ENCODE peak calls at places on chromosomes 2 and 18, in ten cellular contexts. N is A549; C is heart left ventricle; F is heart right ventricle; P is HepG2; T is activated CD8-positive, alpha-beta memory T cell treated with anti-CD3 and anti-CD28 coated beads, Interleukin-2, amount 10 ng/mL, durations not matched to agents 7 days and 5 days; H is lower lobe of right lung; W is T-helper 17 cell; J is stimulated activated naive CD8-positive, alpha-beta T cell treated with anti-CD3 and anti-CD28 coated beads, Interleukin-15, Interleukin-2, amounts not matched to agents 100 U/mL and 50 U/mL, for 24 hours; E is gastroesophageal sphincter. R is an unnamed sample.
A peak's percentile ranks its signal among the peaks of the same experiment; 100 is the strongest.

GRCh38 chr2:234091883-234092282 is 41.4 kb downstream of the SPP2 start:
- ATAC-seq in N (peak; percentile 48), C (no peak), F (no peak), P (no peak), T (no peak), H (peak; percentile 61), W (no peak), J (no peak), E (no peak), R (no peak)

GRCh38 chr2:174781996-174782395 is 17.7 kb upstream of the CHRNA1 start:
- ATAC-seq in N (no peak), C (no peak), F (no peak), P (no peak), T (no peak), H (no peak), W (no peak), J (no peak), E (peak; percentile 28), R (no peak)

GRCh38 chr2:134133622-134134312 is 120.1 kb upstream of the MGAT5 start:
- ATAC-seq in N (no peak), C (no peak), F (no peak), P (no peak), T (no peak), H (no peak), W (no peak), J (no peak), E (no peak), R (no peak)

GRCh38 chr2:7233126-7233525 is 315.9 kb downstream of the RNF144A start:
- ATAC-seq in N (no peak), C (no peak), F (no peak), P (no peak), T (no peak), H (no peak), W (no peak), J (no peak), E (no peak), R (no peak)

GRCh38 chr2:82282111-82282882 is 1977.7 kb upstream of the LRRTM1 start:
- ATAC-seq in N (no peak), C (no peak), F (no peak), P (peak; percentile 85), T (no peak), H (no peak), W (no peak), J (no peak), E (no peak), R (no peak)

GRCh38 chr2:128134573-128134972 is 43.6 kb downstream of the UGGT1 start:
- ATAC-seq in N (no peak), C (no peak), F (no peak), P (no peak), T (no peak), H (no peak), W (no peak), J (peak; percentile 40), E (no peak), R (no peak)

GRCh38 chr2:3121601-3122000 is 256.0 kb downstream of the EIPR1 start:
- ATAC-seq in N (no peak), C (no peak), F (no peak), P (no peak), T (no peak), H (no peak), W (no peak), J (no peak), E (no peak), R (no peak)

GRCh38 chr18:49249523-49249922 is 210.9 kb downstream of the DYM start:
- ATAC-seq in N (no peak), C (no peak), F (no peak), P (no peak), T (peak; percentile 39), H (peak; percentile 97), W (no peak), J (peak; percentile 40), E (no peak), R (no peak)

GRCh38 chr2:236155406-236155805 is 12.8 kb downstream of the GBX2 start:
- ATAC-seq in N (no peak), C (no peak), F (no peak), P (no peak), T (no peak), H (no peak), W (no peak), J (no peak), E (no peak), R (no peak)

GRCh38 chr2:57908736-57909161 is 137.9 kb upstream of the VRK2 start:
- ATAC-seq in N (no peak), C (no peak), F (no peak), P (no peak), T (peak; percentile 82), H (peak; percentile 45), W (peak; percentile 21), J (peak; percentile 69), E (no peak), R (peak; percentile 77)

GRCh38 chr18:45690975-45691815 is 32.8 kb upstream of the SLC14A1 start:
- ATAC-seq in N (peak; percentile 97), C (no peak), F (peak; percentile 84), P (peak; percentile 97), T (no peak), H (peak; percentile 82), W (no peak), J (no peak), E (peak; percentile 76), R (no peak)

GRCh38 chr18:13217466-13217961 is 1.0 kb upstream of the LDLRAD4 start:
- ATAC-seq in N (peak; percentile 41), C (no peak), F (peak; percentile 21), P (peak; percentile 48), T (peak; percentile 55), H (peak; percentile 32), W (peak; percentile 56), J (peak; percentile 34), E (peak; percentile 64), R (peak; percentile 55)

GRCh38 chr2:121634354-121635307 is 14.6 kb downstream of the CLASP1 start:
- ATAC-seq in N (peak; percentile 92), C (no peak), F (no peak), P (no peak), T (peak; percentile 51), H (no peak), W (peak; percentile 35), J (peak; percentile 59), E (no peak), R (no peak)

GRCh38 chr2:34524115-34524514 is 925.0 kb upstream of the FAM98A start:
- ATAC-seq in N (no peak), C (no peak), F (no peak), P (no peak), T (no peak), H (no peak), W (no peak), J (no peak), E (no peak), R (no peak)

GRCh38 chr2:10385501-10385900 is 62.6 kb downstream of the ODC1 start:
- ATAC-seq in N (peak; percentile 2), C (no peak), F (no peak), P (no peak), T (no peak), H (no peak), W (no peak), J (no peak), E (no peak), R (no peak)

GRCh38 chr2:30363406-30363805 is 83.6 kb upstream of the LCLAT1 start:
- ATAC-seq in N (no peak), C (no peak), F (no peak), P (no peak), T (no peak), H (no peak), W (no peak), J (peak; percentile 36), E (no peak), R (no peak)

GRCh38 chr2:69200107-69200520 is 186.9 kb downstream of the GFPT1 start:
- ATAC-seq in N (no peak), C (no peak), F (no peak), P (peak; percentile 72), T (no peak), H (no peak), W (no peak), J (no peak), E (peak; percentile 54), R (no peak)

GRCh38 chr18:49168281-49168680 is 217.5 kb upstream of the SMAD7 start:
- ATAC-seq in N (no peak), C (no peak), F (no peak), P (no peak), T (no peak), H (peak; percentile 9), W (no peak), J (no peak), E (no peak), R (no peak)

GRCh38 chr18:58247363-58247834 is 203.4 kb downstream of the NEDD4L start:
- ATAC-seq in N (no peak), C (peak; percentile 75), F (peak; percentile 73), P (no peak), T (no peak), H (peak; percentile 43), W (no peak), J (no peak), E (no peak), R (no peak)

GRCh38 chr2:24477229-24477628 is 13.8 kb upstream of the NCOA1 start:
- ATAC-seq in N (peak; percentile 27), C (no peak), F (no peak), P (peak; percentile 49), T (no peak), H (no peak), W (no peak), J (no peak), E (no peak), R (no peak)

GRCh38 chr2:109468893-109469292 is 144.9 kb downstream of the SEPTIN10 start:
- ATAC-seq in N (no peak), C (no peak), F (peak; percentile 39), P (no peak), T (no peak), H (no peak), W (no peak), J (no peak), E (no peak), R (no peak)

GRCh38 chr2:57549642-57550102 is 496.9 kb upstream of the VRK2 start:
- ATAC-seq in N (peak; percentile 79), C (no peak), F (no peak), P (peak; percentile 54), T (no peak), H (peak; percentile 19), W (no peak), J (no peak), E (no peak), R (peak; percentile 72)

GRCh38 chr2:108604196-108604595 is 69.9 kb downstream of the LIMS1 start:
- ATAC-seq in N (no peak), C (no peak), F (no peak), P (no peak), T (no peak), H (no peak), W (no peak), J (no peak), E (no peak), R (no peak)

GRCh38 chr18:22860807-22861206 is 72.3 kb upstream of the RBBP8 start:
- ATAC-seq in N (no peak), C (no peak), F (no peak), P (no peak), T (no peak), H (no peak), W (no peak), J (no peak), E (no peak), R (no peak)

GRCh38 chr2:7437716-7438648 is 520.8 kb downstream of the RNF144A start:
- ATAC-seq in N (no peak), C (no peak), F (no peak), P (no peak), T (peak; percentile 48), H (no peak), W (no peak), J (peak; percentile 36), E (no peak), R (no peak)

GRCh38 chr2:123870877-123871276 is 154.2 kb upstream of the CNTNAP5 start:
- ATAC-seq in N (no peak), C (no peak), F (no peak), P (no peak), T (no peak), H (no peak), W (no peak), J (no peak), E (no peak), R (no peak)

GRCh38 chr2:86633094-86633740 is 9.6 kb upstream of the RNF103 start:
- ATAC-seq in N (peak; percentile 34), C (peak; percentile 88), F (peak; percentile 49), P (peak; percentile 9), T (no peak), H (no peak), W (no peak), J (no peak), E (no peak), R (no peak)

GRCh38 chr18:57738078-57738477 is 65.0 kb downstream of the ATP8B1 start:
- ATAC-seq in N (peak; percentile 66), C (no peak), F (no peak), P (peak; percentile 79), T (no peak), H (peak; percentile 25), W (no peak), J (no peak), E (no peak), R (no peak)

R was measured in stimulated activated memory B cell treated with anti-CD40 and anti-IgM and Interleukin-4, amounts not matched to agents 10 μg/mL and 1 μg/mL and 100 μg/mL, for 72 hours.